ENCODE peak calls at places on chromosomes 11 and 22, in six cellular contexts. T is GM10248, K is HS-5, G is heart left ventricle, U is GM12891, X is AG09319. A is an unnamed sample.

GRCh38 chr11:1875093-1875785 is 16.5 kb downstream of the PRR33 start:
- DNase-seq in T (no peak), K (no peak), G (peak; percentile 9), U (peak; percentile 17), X (no peak), A (no peak)

GRCh38 chr11:33158596-33158995 is 2.7 kb downstream of the CSTF3 start:
- DNase-seq in T (no peak), K (no peak), G (no peak), U (no peak), X (no peak), A (no peak)

GRCh38 chr22:49554741-49555140 is 272.9 kb downstream of the BRD1 start:
- DNase-seq in T (no peak), K (no peak), G (no peak), U (no peak), X (no peak), A (no peak)

GRCh38 chr22:19974935-19975706 is 33.5 kb upstream of the TXNRD2 start:
- DNase-seq in T (no peak), K (no peak), G (no peak), U (no peak), X (no peak), A (no peak)

GRCh38 chr11:66317322-66317765 is 500 bp upstream of the CD248 start:
- DNase-seq in T (no peak), K (no peak), G (no peak), U (no peak), X (no peak), A (no peak)

GRCh38 chr22:42947211-42947990 is 67.5 kb downstream of the PACSIN2 start:
- DNase-seq in T (no peak), K (no peak), G (peak; percentile 59), U (no peak), X (no peak), A (no peak)

GRCh38 chr11:74696932-74697687 is 34.1 kb downstream of the CHRDL2 start:
- DNase-seq in T (no peak), K (no peak), G (peak; percentile 86), U (no peak), X (peak; percentile 89), A (peak; percentile 60)

GRCh38 chr22:39631857-39632256 is 61.3 kb downstream of the CACNA1I start:
- DNase-seq in T (no peak), K (no peak), G (no peak), U (no peak), X (no peak), A (no peak)

GRCh38 chr11:2116680-2117079 is 22.5 kb downstream of the IGF2 start:
- DNase-seq in T (no peak), K (no peak), G (no peak), U (no peak), X (no peak), A (no peak)